ENCODE peak calls at places on chromosome 1, in seven cellular contexts. H is heart right ventricle, M is stomach, F is HCT116, E is cardiac muscle cell, S is Panc1, D is GM23338. P is an unnamed sample.

GRCh38 chr1:194024659-194025058 is 838.2 kb upstream of the B3GALT2 start:
- DNase-seq in H (no peak), M (no peak), F (no peak), E (peak; percentile 3), S (no peak), D (no peak), P (no peak)

GRCh38 chr1:5750186-5751170 is 241.7 kb downstream of the NPHP4 start:
- DNase-seq in H (no peak), M (no peak), F (no peak), E (no peak), S (no peak), D (no peak), P (no peak)

GRCh38 chr1:164712131-164713031 is 153.4 kb downstream of the PBX1 start:
- DNase-seq in H (peak; percentile 54), M (peak; percentile 67), F (no peak), E (peak; percentile 71), S (no peak), D (no peak), P (peak; percentile 80)

GRCh38 chr1:47390843-47391242 is 25.2 kb upstream of the FOXE3 start:
- DNase-seq in H (no peak), M (no peak), F (no peak), E (no peak), S (no peak), D (no peak), P (peak; percentile 77)

GRCh38 chr1:111720274-111720976 is 18.8 kb downstream of the INKA2 start:
- DNase-seq in H (peak; percentile 80), M (no peak), F (no peak), E (no peak), S (no peak), D (peak; percentile 26), P (no peak)

GRCh38 chr1:26858891-26859630 is 3.9 kb upstream of the SFN start:
- DNase-seq in H (no peak), M (no peak), F (no peak), E (no peak), S (no peak), D (no peak), P (no peak)

GRCh38 chr1:157992031-157992568 is 1.3 kb upstream of the KIRREL1 start:
- DNase-seq in H (peak; percentile 77), M (peak; percentile 58), F (no peak), E (peak; percentile 83), S (no peak), D (peak; percentile 87), P (peak; percentile 58)

GRCh38 chr1:209707308-209707707 is 2.7 kb downstream of the HSD11B1 start:
- DNase-seq in H (no peak), M (no peak), F (no peak), E (no peak), S (no peak), D (no peak), P (no peak)

GRCh38 chr1:232728507-232729263 is 76.5 kb upstream of the MAP10 start:
- DNase-seq in H (peak; percentile 22), M (no peak), F (no peak), E (no peak), S (no peak), D (no peak), P (no peak)

GRCh38 chr1:67524143-67525052 is 94.2 kb upstream of the SERBP1 start:
- DNase-seq in H (no peak), M (no peak), F (peak; percentile 10), E (no peak), S (no peak), D (peak; percentile 45), P (no peak)

GRCh38 chr1:219088778-219089557 is 84.7 kb upstream of the LYPLAL1 start:
- DNase-seq in H (peak; percentile 11), M (peak; percentile 33), F (peak; percentile 37), E (no peak), S (peak; percentile 64), D (no peak), P (no peak)

GRCh38 chr1:180515857-180516388 is 13.5 kb upstream of the ACBD6 start:
- DNase-seq in H (peak; percentile 72), M (peak; percentile 63), F (peak; percentile 73), E (peak; percentile 88), S (peak; percentile 50), D (peak; percentile 91), P (peak; percentile 78)

GRCh38 chr1:36380003-36380631 is 5.6 kb downstream of the STK40 start:
- DNase-seq in H (no peak), M (no peak), F (no peak), E (no peak), S (no peak), D (peak; percentile 18), P (no peak)
- H3K27ac ChIP-seq in H (no peak overlapping the region), M (peak overlapping the region; percentile 3), F (no peak overlapping the region), E (peak overlapping the region; percentile 54), S (peak overlapping the region; percentile 25), D (peak overlapping the region; percentile 45), P (no peak overlapping the region)

GRCh38 chr1:81801834-81802531 is 1.2 kb downstream of the ADGRL2 start:
- DNase-seq in H (peak; percentile 13), M (peak; percentile 39), F (no peak), E (peak; percentile 65), S (no peak), D (peak; percentile 58), P (no peak)
- H3K4me3 ChIP-seq in H (peak overlapping the region; percentile 78), M (peak overlapping the region; percentile 84), F (no peak overlapping the region), E (peak overlapping the region; percentile 94), S (peak overlapping the region; percentile 55), D (peak overlapping the region; percentile 80), P (peak overlapping the region; percentile 35)

GRCh38 chr1:223772771-223773160 is 60.4 kb downstream of the CAPN2 start:
- DNase-seq in H (no peak), M (no peak), F (no peak), E (no peak), S (no peak), D (no peak), P (no peak)

GRCh38 chr1:223771469-223771813 is 59.1 kb downstream of the CAPN2 start:
- DNase-seq in H (no peak), M (no peak), F (no peak), E (no peak), S (no peak), D (no peak), P (no peak)

GRCh38 chr1:223771814-223772770 is 59.8 kb downstream of the CAPN2 start:
- DNase-seq in H (peak; percentile 74), M (no peak), F (peak; percentile 80), E (peak; percentile 77), S (peak; percentile 87), D (peak; percentile 64), P (peak; percentile 73)

GRCh38 chr1:223774133-223774811 is 61.9 kb downstream of the CAPN2 start:
- DNase-seq in H (no peak), M (no peak), F (no peak), E (no peak), S (no peak), D (no peak), P (no peak)

DNA sequence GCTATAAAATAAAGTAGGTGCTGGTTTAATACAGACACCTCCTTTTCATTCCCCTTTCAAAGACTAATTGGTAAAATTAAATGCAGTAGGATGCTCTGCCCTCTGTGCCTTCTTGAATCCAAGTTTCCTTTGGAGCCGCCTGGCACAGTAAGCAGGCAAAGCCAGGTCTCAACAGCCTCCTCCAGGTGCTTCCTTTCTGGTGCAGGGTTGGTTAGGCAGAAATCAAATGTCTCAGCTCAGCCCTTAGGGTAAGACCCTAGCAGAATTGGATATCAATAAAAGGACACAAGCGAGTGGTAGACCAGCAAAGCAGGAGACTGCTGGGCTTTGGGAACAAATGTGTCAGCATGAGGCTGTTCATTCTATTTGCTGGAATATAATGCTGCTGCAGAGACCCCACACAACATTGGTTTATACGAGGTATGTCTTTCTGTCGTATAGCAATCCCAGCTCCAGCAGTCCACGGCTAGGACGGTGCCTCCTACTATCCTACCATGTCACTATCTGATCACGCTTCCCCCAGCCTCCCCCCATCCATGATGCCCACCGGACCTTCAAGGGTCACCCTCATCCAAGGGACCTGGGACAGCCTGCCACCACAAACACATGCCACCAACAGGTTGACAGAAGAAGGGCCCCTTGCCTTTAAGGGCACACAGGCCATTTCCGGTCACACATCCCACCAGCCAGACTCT is 58.4 kb downstream of the CAPN2 start:
- DNase-seq in H (no peak), M (no peak), F (no peak), E (no peak), S (no peak), D (no peak), P (no peak)
- H3K36me3 ChIP-seq in H (no peaks in the 10 kb centered on the region), M (peaks cover 73% of the 10 kb centered on the region), F (peaks cover 18% of the 10 kb centered on the region), E (peaks cover 11% of the 10 kb centered on the region), S (peaks cover 14% of the 10 kb centered on the region), D (peaks cover 6% of the 10 kb centered on the region), P (peaks cover 16% of the 10 kb centered on the region)

DNA sequence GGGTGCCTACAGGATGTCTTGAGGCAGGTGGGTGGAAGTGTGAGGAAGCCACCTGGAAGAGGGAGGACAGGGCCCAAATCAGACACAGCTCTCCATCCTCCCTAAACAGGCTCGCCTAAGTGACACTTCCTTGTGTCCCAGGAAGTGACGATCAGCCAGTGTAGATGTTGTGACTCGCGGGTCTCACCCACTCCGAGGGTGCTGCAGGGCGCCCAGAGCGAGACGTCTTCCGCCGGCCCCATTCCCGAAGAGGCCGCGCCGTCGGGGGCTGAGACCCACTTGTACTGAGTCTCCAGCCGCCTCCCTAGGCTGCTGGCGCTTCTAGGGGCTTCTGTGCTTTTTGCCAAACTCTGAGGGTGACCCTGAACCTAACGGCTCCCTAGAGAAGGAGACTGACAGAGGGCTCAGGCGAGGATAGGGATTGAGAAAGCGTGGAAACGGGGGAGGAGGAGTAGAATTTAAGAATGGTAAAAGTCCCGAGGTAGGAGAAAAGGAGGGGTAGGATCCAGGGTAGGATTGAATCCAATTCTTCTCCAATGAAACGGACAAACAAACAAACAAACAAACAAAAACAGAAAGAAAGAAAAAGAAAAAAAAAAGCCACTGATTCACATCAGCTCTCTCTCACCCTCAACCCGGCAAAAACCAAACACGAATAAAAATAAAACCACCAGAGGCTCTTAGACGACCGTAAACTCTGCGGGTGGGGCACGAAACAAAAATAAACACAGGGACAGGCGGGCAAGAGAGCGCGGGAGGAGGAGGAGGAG is 472 bp upstream of the MARK1 start:
- DNase-seq in H (peak; percentile 53), M (no peak), F (no peak), E (peak; percentile 49), S (no peak), D (peak; percentile 46), P (peak; percentile 15)
- H3K27ac ChIP-seq in H (peak overlapping the region; percentile 84), M (peak overlapping the region; percentile 77), F (peak overlapping the region; percentile 57), E (peak overlapping the region; percentile 74), S (no peak overlapping the region), D (peak overlapping the region; percentile 53), P (no peak overlapping the region)

DNA sequence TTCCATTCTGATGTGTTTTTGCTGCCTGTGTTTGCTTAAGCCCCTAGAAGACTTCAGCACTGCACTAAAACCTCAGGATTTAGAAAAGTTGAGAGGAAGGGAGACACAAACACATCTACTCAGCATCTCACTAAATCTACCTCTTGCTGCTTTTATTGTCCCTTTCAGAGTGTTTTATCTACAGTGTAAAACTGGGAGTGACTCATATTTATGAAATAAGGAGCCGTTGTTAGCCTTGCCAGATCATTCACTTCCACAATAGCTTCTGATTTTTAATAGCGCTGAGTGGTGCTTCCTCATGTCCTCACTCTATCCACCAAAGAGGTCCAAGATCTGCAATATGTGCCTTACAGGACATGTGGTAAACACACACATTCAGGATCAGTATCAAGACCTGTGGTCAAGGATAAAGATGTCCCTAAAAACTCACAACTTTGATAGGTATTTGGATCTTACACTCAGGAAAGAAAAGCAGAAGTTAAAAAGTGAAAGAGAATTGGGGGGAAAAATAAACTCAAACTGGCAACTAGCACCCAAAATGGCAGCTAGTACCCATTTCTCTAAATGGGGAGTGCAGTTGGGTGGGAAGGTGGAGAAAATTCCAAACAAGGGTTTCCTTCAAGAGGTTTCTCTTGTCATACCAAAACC is 16.1 kb downstream of the DUSP10 start:
- DNase-seq in H (no peak), M (no peak), F (no peak), E (no peak), S (no peak), D (no peak), P (no peak)
- H3K4me3 ChIP-seq in H (no peak overlapping the region), M (no peak overlapping the region), F (no peak overlapping the region), E (no peak overlapping the region), S (no peak overlapping the region), D (no peak overlapping the region), P (no peak overlapping the region)